ENCODE peak calls at places on chromosomes 7 and 10, in five cellular contexts. C is body of pancreas, V is PC-9, K is epithelial cell of esophagus, R is fibroblast of the aortic adventitia. P is an unnamed sample.

GRCh38 chr7:75772081-75773077 is at the start of gene CCL26:
- DNase-seq in R (peak), C (peak), K (peak), V (peak), P (peak)

GRCh38 chr10:11016959-11017574 is 605 bp upstream of the CELF2 start:
- DNase-seq in K (peak), V (no peak), R (no peak), C (no peak), P (no peak)

GRCh38 chr7:12770227-12770975 is 83.0 kb downstream of the ARL4A start:
- DNase-seq in K (peak), V (no peak), C (peak), R (peak), P (no peak)

GRCh38 chr10:126160971-126161630 is 227.2 kb downstream of the ADAM12 start:
- DNase-seq in V (no peak), K (no peak), C (no peak), R (peak), P (peak)

GRCh38 chr7:15643000-15643705 is 43.3 kb downstream of the MEOX2 start:
- DNase-seq in C (no peak), V (no peak), R (no peak), K (peak), P (no peak)

GRCh38 chr10:80186364-80187012 is 18.8 kb downstream of the ANXA11 start:
- DNase-seq in K (no peak), C (peak), V (no peak), R (peak), P (no peak)

GRCh38 chr10:31650010-31650409 is 278.6 kb downstream of the ARHGAP12 start:
- DNase-seq in K (peak), R (peak), C (peak), V (no peak), P (peak)

GRCh38 chr7:127981965-127982364 is 49.3 kb downstream of the LRRC4 start:
- DNase-seq in K (no peak), C (no peak), R (no peak), V (no peak), P (no peak)

GRCh38 chr7:93566876-93567275 is 7.6 kb downstream of the CALCR start:
- DNase-seq in K (peak), R (no peak), V (no peak), C (no peak), P (peak)

GRCh38 chr10:127923646-127924045 is 16.7 kb downstream of the PTPRE start:
- DNase-seq in K (no peak), R (no peak), V (no peak), C (no peak), P (no peak)

GRCh38 chr7:13551503-13551902 is 438.0 kb downstream of the ETV1 start:
- DNase-seq in C (no peak), V (no peak), R (no peak), K (peak), P (no peak)

GRCh38 chr7:100693312-100694195 is 496 bp downstream of the GIGYF1 start:
- DNase-seq in C (no peak), K (no peak), V (no peak), R (no peak), P (no peak)

GRCh38 chr7:29588900-29589696 is 25.5 kb downstream of the PRR15 start:
- DNase-seq in C (peak), K (peak), R (peak), V (no peak), P (peak)

GRCh38 chr10:126872768-126873167 is 32.5 kb upstream of the DOCK1 start:
- DNase-seq in R (peak), K (no peak), V (no peak), C (no peak), P (peak)

GRCh38 chr7:142828101-142828500 is 26.8 kb upstream of the EPHB6 start:
- DNase-seq in C (no peak), V (peak), R (no peak), K (no peak), P (peak)

GRCh38 chr7:73893342-73894101 is 32.6 kb downstream of the TMEM270 start:
- DNase-seq in R (peak), K (no peak), V (no peak), C (peak), P (no peak)

GRCh38 chr10:125284875-125285597 is 124.7 kb upstream of the CTBP2 start:
- DNase-seq in R (no peak), C (no peak), V (no peak), K (peak), P (no peak)

GRCh38 chr10:43748560-43748959 is 99.9 kb upstream of the ZNF32 start:
- DNase-seq in R (no peak), V (no peak), K (no peak), C (no peak), P (no peak)

GRCh38 chr7:95199779-95200558 is 124.4 kb downstream of the PON1 start:
- DNase-seq in V (no peak), K (peak), R (peak), C (peak), P (peak)

GRCh38 chr10:2543974-2544373 is 523.4 kb upstream of the PFKP start:
- DNase-seq in C (no peak), V (no peak), R (no peak), K (no peak), P (no peak)

GRCh38 chr7:158849553-158850389 is 6.6 kb upstream of the DYNC2I1 start:
- DNase-seq in K (peak), R (no peak), V (no peak), C (no peak), P (no peak)

GRCh38 chr10:19498348-19499290 is 317.6 kb upstream of the PLXDC2 start:
- DNase-seq in K (peak), C (no peak), R (peak), V (no peak), P (peak)

GRCh38 chr10:14653271-14654161 is 121.2 kb downstream of the FAM107B start:
- DNase-seq in R (peak), C (peak), K (peak), V (peak), P (peak)

GRCh38 chr7:150988230-150989226 is 2.3 kb upstream of the NOS3 start:
- DNase-seq in V (no peak), R (no peak), K (no peak), C (no peak), P (peak)

GRCh38 chr7:150323682-150324365 is 479 bp upstream of the ACTR3C start:
- DNase-seq in R (no peak), K (peak), V (peak), C (no peak), P (peak)

GRCh38 chr7:155398944-155399343 is 59.0 kb upstream of the EN2 start:
- DNase-seq in K (no peak), R (no peak), V (no peak), C (no peak), P (no peak)
- TF ChIP-seq CTCF in K (no peak), R (no peak), V (peak), C (no peak), P (no peak)

GRCh38 chr7:156560075-156560474 is 80.5 kb upstream of the RNF32 start:
- DNase-seq in C (no peak), R (no peak), K (no peak), V (no peak), P (no peak)
- TF ChIP-seq CTCF in C (no peak), R (no peak), K (no peak), V (peak), P (no peak)

GRCh38 chr7:90692396-90692795 is 96.3 kb downstream of the CDK14 start:
- DNase-seq in R (no peak), K (no peak), C (no peak), V (no peak), P (peak)

GRCh38 chr7:90690159-90690858 is 94.2 kb downstream of the CDK14 start:
- DNase-seq in K (no peak), R (no peak), C (no peak), V (no peak), P (no peak)

GRCh38 chr7:90692947-90693346 is 96.8 kb downstream of the CDK14 start:
- DNase-seq in C (no peak), R (no peak), V (no peak), K (no peak), P (peak)

GRCh38 chr7:90698616-90699015 is 102.5 kb downstream of the CDK14 start:
- DNase-seq in R (no peak), C (no peak), K (no peak), V (no peak), P (no peak)

GRCh38 chr7:90693939-90694338 is 97.8 kb downstream of the CDK14 start:
- DNase-seq in C (no peak), R (no peak), V (no peak), K (no peak), P (no peak)
- TF ChIP-seq CTCF in C (no peak), R (no peak), V (no peak), K (no peak), P (no peak)

DNA sequence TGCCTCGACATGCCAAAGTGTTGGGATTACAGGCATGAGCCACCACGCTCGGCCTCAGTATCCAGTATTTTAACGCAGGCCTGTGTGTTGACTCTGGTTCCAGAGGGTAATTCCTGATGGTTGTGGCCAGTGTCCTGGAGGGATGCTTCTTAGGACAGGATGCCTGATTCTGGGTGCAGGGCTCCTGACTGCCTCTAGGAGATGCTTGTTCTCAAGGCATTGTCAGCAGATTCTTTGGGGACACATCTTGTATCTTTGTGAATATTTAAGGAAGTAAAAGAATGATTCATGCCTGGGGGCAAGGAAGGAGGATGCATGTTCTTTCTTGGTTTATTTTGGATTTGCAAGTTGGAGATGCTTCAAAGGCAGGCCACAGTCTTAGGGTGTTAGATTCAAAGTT is 2.2 kb downstream of the ZDHHC4 start:
- DNase-seq in K (no peak), V (peak), R (no peak), C (no peak), P (peak)
- TF ChIP-seq CTCF in K (peak), V (peak), R (peak), C (no peak), P (peak)